ENCODE peak calls at places on chromosomes 5 and 9, in eight cellular contexts. V is ELR; X is CD4-positive, alpha-beta memory T cell; R is activated naive CD4-positive, alpha-beta T cell treated with anti-CD3 and anti-CD28 coated beads, Interleukin-2, amount 10 ng/mL, durations not matched to agents 7 days and 5 days; G is activated CD8-positive, alpha-beta T cell treated with anti-CD3 and anti-CD28 coated beads for 36 hours; D is stimulated activated effector memory CD8-positive, alpha-beta T cell treated with anti-CD3 and anti-CD28 coated beads, Interleukin-12 subunit alpha, Interleukin-12 subunit beta, amount 100 ng/mL, for 72 hours; U is T-cell; C is NCI-H2081. N is an unnamed sample.

GRCh38 chr9:27183701-27184100 is 74.7 kb downstream of the TEK start:
- DNase-seq in V (no peak), X (no peak), R (no peak), G (no peak), D (no peak), U (no peak), C (no peak), N (no peak)

GRCh38 chr9:88706193-88707112 is 171.5 kb downstream of the NXNL2 start:
- DNase-seq in V (no peak), X (no peak), R (no peak), G (no peak), D (no peak), U (no peak), C (no peak), N (no peak)

GRCh38 chr5:56069652-56070226 is 75.0 kb upstream of the IL6ST start:
- DNase-seq in V (no peak), X (no peak), R (no peak), G (no peak), D (no peak), U (no peak), C (no peak), N (no peak)

GRCh38 chr9:112180387-112180881 is 5.3 kb upstream of the SUSD1 start:
- DNase-seq in V (peak), X (peak), R (peak), G (peak), D (peak), U (peak), C (no peak), N (no peak)

GRCh38 chr5:97764700-97765099 is 581.7 kb upstream of the RIOK2 start:
- DNase-seq in V (peak), X (peak), R (no peak), G (no peak), D (no peak), U (no peak), C (no peak), N (peak)

GRCh38 chr5:75435101-75435500 is 76.3 kb downstream of the CERT1 start:
- DNase-seq in V (no peak), X (no peak), R (no peak), G (no peak), D (no peak), U (no peak), C (no peak), N (no peak)

GRCh38 chr5:73188764-73189521 is 15.9 kb downstream of the TMEM174 start:
- DNase-seq in V (no peak), X (no peak), R (no peak), G (no peak), D (no peak), U (no peak), C (no peak), N (peak)

GRCh38 chr9:71966601-71967000 is 55.2 kb downstream of the C9orf85 start:
- DNase-seq in V (no peak), X (no peak), R (no peak), G (no peak), D (no peak), U (no peak), C (no peak), N (no peak)

GRCh38 chr9:88026133-88026510 is 51.8 kb upstream of the CDK20 start:
- DNase-seq in V (no peak), X (no peak), R (no peak), G (no peak), D (no peak), U (no peak), C (no peak), N (no peak)

GRCh38 chr5:157369507-157369906 is 90.5 kb upstream of the NIPAL4 start:
- DNase-seq in V (no peak), X (no peak), R (no peak), G (no peak), D (no peak), U (no peak), C (no peak), N (no peak)

GRCh38 chr9:27361401-27361953 is 64.5 kb upstream of the EQTN start:
- DNase-seq in V (no peak), X (no peak), R (no peak), G (no peak), D (no peak), U (no peak), C (no peak), N (no peak)

GRCh38 chr9:119391878-119392277 is 22.6 kb upstream of the BRINP1 start:
- DNase-seq in V (no peak), X (no peak), R (no peak), G (no peak), D (no peak), U (no peak), C (no peak), N (no peak)

GRCh38 chr5:68547049-68547448 is 331.5 kb downstream of the PIK3R1 start:
- DNase-seq in V (no peak), X (no peak), R (no peak), G (no peak), D (no peak), U (no peak), C (no peak), N (no peak)

GRCh38 chr9:104944356-104944755 is 16.4 kb upstream of the ABCA1 start:
- DNase-seq in V (peak), X (no peak), R (no peak), G (no peak), D (no peak), U (no peak), C (no peak), N (no peak)

GRCh38 chr5:102921341-102922047 is 166.4 kb downstream of the PAM start:
- DNase-seq in V (peak), X (no peak), R (no peak), G (no peak), D (no peak), U (no peak), C (no peak), N (no peak)

N was measured in GM04504.